ENCODE peak calls at places on chromosomes 13 and 19, in six cellular contexts. Y, H, I, E, P and K are unnamed samples.

GRCh38 chr19:45769821-45770191 is 754 bp upstream of the SIX5 start:
- DNase-seq in H (no peak), I (no peak), E (peak), P (no peak), Y (no peak), K (no peak)

GRCh38 chr13:109880371-109881346 is 94.3 kb upstream of the IRS2 start:
- DNase-seq in H (no peak), Y (no peak), I (no peak), P (no peak), E (no peak), K (no peak)

GRCh38 chr19:50377051-50377441 is 789 bp downstream of the NR1H2 start:
- DNase-seq in P (no peak), I (peak), E (no peak), H (peak), Y (no peak), K (peak)

GRCh38 chr13:46546084-46546786 is 6.7 kb upstream of the LRCH1 start:
- DNase-seq in H (no peak), Y (no peak), P (no peak), I (peak), E (no peak), K (no peak)

GRCh38 chr19:12792048-12792852 is 964 bp downstream of the JUNB start:
- DNase-seq in H (peak), Y (no peak), E (peak), P (no peak), I (peak), K (peak)

GRCh38 chr13:39415403-39415802 is 187.6 kb downstream of the LHFPL6 start:
- DNase-seq in P (no peak), I (peak), Y (no peak), H (no peak), E (peak), K (no peak)

GRCh38 chr19:35142531-35143230 is 374 bp upstream of the FXYD7 start:
- DNase-seq in E (peak), Y (no peak), H (peak), I (peak), P (no peak), K (no peak)

GRCh38 chr13:99357149-99357596 is 50.0 kb upstream of the GPR183 start:
- DNase-seq in E (no peak), Y (no peak), H (peak), I (no peak), P (peak), K (no peak)

GRCh38 chr19:53849237-53849676 is 18.4 kb upstream of the MYADM start:
- DNase-seq in Y (no peak), I (no peak), P (no peak), H (no peak), E (peak), K (no peak)

GRCh38 chr13:32846020-32846451 is 170.2 kb upstream of the KL start:
- DNase-seq in I (no peak), H (no peak), E (no peak), Y (no peak), P (no peak), K (no peak)

GRCh38 chr19:54325194-54325621 is 12.2 kb upstream of the LILRA5 start:
- DNase-seq in Y (no peak), E (peak), P (no peak), H (peak), I (peak), K (peak)

GRCh38 chr13:92640936-92641335 is 585.7 kb upstream of the GPC6 start:
- DNase-seq in I (no peak), E (no peak), P (no peak), H (no peak), Y (no peak), K (no peak)

GRCh38 chr19:18351544-18351943 is 11.1 kb downstream of the PGPEP1 start:
- DNase-seq in I (no peak), E (no peak), H (no peak), Y (no peak), P (no peak), K (no peak)

GRCh38 chr19:12806242-12807131 is at the start of gene RNASEH2A:
- DNase-seq in Y (no peak), E (peak), I (peak), H (peak), P (no peak), K (peak)

GRCh38 chr19:34985249-34986022 is 14.7 kb upstream of the GRAMD1A start:
- DNase-seq in Y (no peak), P (no peak), H (no peak), E (no peak), I (no peak), K (no peak)

GRCh38 chr19:1057185-1057857 is 9.6 kb upstream of the ARHGAP45 start:
- DNase-seq in E (peak), I (no peak), P (no peak), H (no peak), Y (no peak), K (no peak)

GRCh38 chr13:88649855-88650254 is 978.7 kb downstream of the SLITRK5 start:
- DNase-seq in Y (no peak), H (no peak), I (no peak), E (no peak), P (no peak), K (no peak)

GRCh38 chr19:28422791-28423650 is 789.9 kb downstream of the UQCRFS1 start:
- DNase-seq in I (no peak), H (no peak), Y (no peak), E (no peak), P (no peak), K (no peak)

GRCh38 chr13:40318366-40318765 is 348.1 kb downstream of the FOXO1 start:
- DNase-seq in H (no peak), Y (no peak), P (no peak), E (no peak), I (peak), K (no peak)

GRCh38 chr19:2040647-2041435 is 10.2 kb downstream of the MKNK2 start:
- DNase-seq in H (no peak), Y (no peak), P (no peak), I (no peak), E (no peak), K (no peak)

GRCh38 chr13:108549989-108550388 is 79.4 kb upstream of the MYO16 start:
- DNase-seq in E (no peak), P (no peak), I (no peak), H (no peak), Y (no peak), K (no peak)

GRCh38 chr19:53422551-53422950 is 9.2 kb upstream of the ZNF761 start:
- DNase-seq in Y (no peak), H (no peak), I (no peak), E (no peak), P (no peak), K (no peak)

GRCh38 chr13:29782798-29783197 is 67.6 kb downstream of the UBL3 start:
- DNase-seq in P (no peak), Y (no peak), I (no peak), E (no peak), H (no peak), K (no peak)

GRCh38 chr19:50511069-50511822 is at the start of gene JOSD2:
- DNase-seq in P (peak), H (peak), I (peak), E (peak), Y (peak), K (peak)

GRCh38 chr19:6728346-6728745 is 7.9 kb upstream of the C3 start:
- DNase-seq in P (no peak), E (peak), Y (no peak), H (no peak), I (no peak), K (no peak)

GRCh38 chr19:2567580-2567979 is 91.7 kb downstream of the GADD45B start:
- DNase-seq in H (no peak), Y (no peak), I (no peak), P (no peak), E (peak), K (no peak)

GRCh38 chr19:55479045-55479444 is 2.6 kb downstream of the ZNF628 start:
- DNase-seq in P (no peak), E (no peak), H (peak), I (no peak), Y (no peak), K (no peak)

GRCh38 chr19:15324791-15325519 is 7.4 kb downstream of the BRD4 start:
- DNase-seq in E (no peak), I (no peak), Y (no peak), H (no peak), P (no peak), K (no peak)

GRCh38 chr19:14435320-14436050 is 2.4 kb downstream of the PKN1 start:
- DNase-seq in P (no peak), H (no peak), E (no peak), Y (no peak), I (no peak), K (no peak)

GRCh38 chr13:48866204-48866603 is 109.5 kb upstream of the FNDC3A start:
- DNase-seq in H (no peak), E (peak), Y (no peak), I (peak), P (no peak), K (no peak)

GRCh38 chr13:107835339-107836018 is 379.9 kb downstream of the LIG4 start:
- DNase-seq in I (no peak), Y (no peak), E (peak), H (no peak), P (no peak), K (no peak)

GRCh38 chr13:36430247-36431203 is 1.8 kb upstream of the CCNA1 start:
- DNase-seq in P (no peak), H (no peak), I (peak), Y (no peak), E (no peak), K (no peak)

GRCh38 chr13:45374917-45375316 is 33.9 kb upstream of the TPT1 start:
- DNase-seq in E (no peak), Y (no peak), P (no peak), I (no peak), H (no peak), K (no peak)
- TF ChIP-seq GABPA in E (no peak), Y (no peak), P (no peak), I (no peak), H (no peak), K (no peak)

GRCh38 chr13:77351326-77351725 is 24.4 kb upstream of the MYCBP2 start:
- DNase-seq in H (no peak), I (no peak), P (no peak), E (peak), Y (no peak), K (no peak)

GRCh38 chr13:77353980-77354379 is 27.1 kb upstream of the MYCBP2 start:
- DNase-seq in H (no peak), I (no peak), P (no peak), Y (no peak), E (no peak), K (no peak)

GRCh38 chr13:77345150-77345780 is 18.4 kb upstream of the MYCBP2 start:
- DNase-seq in E (no peak), Y (no peak), I (no peak), H (no peak), P (no peak), K (no peak)

GRCh38 chr13:77343841-77344240 is 16.9 kb upstream of the MYCBP2 start:
- DNase-seq in P (no peak), E (no peak), I (no peak), Y (no peak), H (no peak), K (no peak)

DNA sequence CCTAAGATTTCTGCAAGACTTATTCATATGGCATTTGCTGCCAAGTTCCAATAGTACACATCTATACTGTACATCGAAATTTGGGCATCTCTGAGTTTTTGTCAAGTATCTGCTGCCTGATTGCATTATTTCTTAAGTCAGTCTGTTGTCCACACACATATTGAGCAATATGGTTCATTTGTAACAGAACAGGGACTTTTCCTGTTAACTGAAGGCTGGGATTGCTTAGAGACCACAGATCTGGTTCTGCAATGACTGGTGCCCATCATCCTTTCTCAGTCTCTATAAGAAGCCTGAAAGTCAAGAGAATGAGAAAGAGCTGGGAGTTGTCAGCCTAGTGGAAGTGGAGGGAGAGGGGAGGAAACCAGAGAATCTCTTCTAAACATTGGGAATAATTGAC is 22.5 kb upstream of the MYCBP2 start:
- DNase-seq in E (peak), Y (no peak), H (no peak), P (no peak), I (no peak), K (no peak)
- TF ChIP-seq GABPA in E (no peak), Y (no peak), H (no peak), P (no peak), I (no peak), K (no peak)

DNA sequence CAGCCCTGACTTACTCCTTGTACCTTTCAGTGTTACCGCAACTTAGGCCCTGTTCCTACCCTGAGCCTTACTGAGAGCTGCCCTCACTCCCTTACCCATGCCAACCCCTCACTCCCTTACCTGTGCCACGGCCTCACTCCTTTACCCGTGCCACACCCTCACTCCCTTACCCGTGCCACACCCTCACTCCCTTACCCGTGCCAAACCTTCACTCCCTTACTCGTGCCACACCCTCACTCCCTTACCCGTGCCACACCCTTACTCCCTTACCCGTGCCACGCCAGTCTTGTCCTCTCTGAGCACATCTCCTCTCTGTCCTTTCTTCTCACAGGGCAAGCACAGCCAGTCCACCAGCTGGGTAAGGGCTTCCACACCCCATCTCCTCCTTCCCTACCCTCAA is 20.3 kb downstream of the AXL start:
- DNase-seq in Y (no peak), H (no peak), E (no peak), I (no peak), P (no peak), K (no peak)
- TF ChIP-seq GABPA in Y (no peak), H (no peak), E (no peak), I (no peak), P (no peak), K (no peak)

GRCh38 chr13:113860051-113860471 is 3.8 kb downstream of the GAS6 start:
- DNase-seq in H (no peak), P (no peak), I (no peak), Y (no peak), E (no peak), K (peak)
- TF ChIP-seq GABPA in H (no peak), P (no peak), I (no peak), Y (no peak), E (no peak), K (no peak)